ENCODE peak calls at places on chromosomes 16 and 17, in nine cellular contexts. T, B, O, E, Q, A, K, Y and P are unnamed samples.

GRCh38 chr16:1614226-1615102 is 2.3 kb downstream of the CRAMP1 start:
- DNase-seq in T (no peak), B (peak), O (no peak), E (no peak), Q (peak), A (peak), K (peak), Y (peak), P (no peak)

GRCh38 chr17:42018339-42018738 is 1.1 kb upstream of the DNAJC7 start:
- DNase-seq in T (no peak), B (no peak), O (no peak), E (no peak), Q (no peak), A (no peak), K (no peak), Y (no peak), P (no peak)

GRCh38 chr17:28468781-28469180 is 4.7 kb upstream of the SLC13A2 start:
- DNase-seq in T (no peak), B (no peak), O (no peak), E (no peak), Q (no peak), A (no peak), K (no peak), Y (no peak), P (no peak)

GRCh38 chr17:77849203-77849602 is 109.3 kb upstream of the TNRC6C start:
- DNase-seq in T (no peak), B (no peak), O (no peak), E (no peak), Q (no peak), A (no peak), K (no peak), Y (no peak), P (no peak)

GRCh38 chr16:57906385-57907316 is 64.3 kb downstream of the CNGB1 start:
- DNase-seq in T (no peak), B (no peak), O (no peak), E (peak), Q (peak), A (peak), K (peak), Y (no peak), P (no peak)

GRCh38 chr16:87570938-87571867 is 31.1 kb upstream of the JPH3 start:
- DNase-seq in T (no peak), B (no peak), O (peak), E (no peak), Q (peak), A (peak), K (peak), Y (peak), P (no peak)

GRCh38 chr17:205176-205538 is 23.7 kb upstream of the DOC2B start:
- DNase-seq in T (no peak), B (no peak), O (no peak), E (no peak), Q (no peak), A (no peak), K (no peak), Y (no peak), P (no peak)

GRCh38 chr16:53989597-53989996 is 285.6 kb downstream of the FTO start:
- DNase-seq in T (no peak), B (no peak), O (no peak), E (no peak), Q (no peak), A (no peak), K (no peak), Y (no peak), P (no peak)

GRCh38 chr17:17681744-17682292 is 560 bp downstream of the RAI1 start:
- DNase-seq in T (no peak), B (no peak), O (peak), E (peak), Q (peak), A (peak), K (no peak), Y (no peak), P (no peak)

GRCh38 chr17:29835438-29836351 is 94.3 kb downstream of the SSH2 start:
- DNase-seq in T (no peak), B (no peak), O (no peak), E (no peak), Q (no peak), A (peak), K (no peak), Y (peak), P (no peak)

GRCh38 chr16:84461029-84461415 is 43.4 kb downstream of the MEAK7 start:
- DNase-seq in T (no peak), B (no peak), O (no peak), E (no peak), Q (no peak), A (no peak), K (no peak), Y (no peak), P (no peak)

GRCh38 chr16:21704733-21705132 is 41.0 kb downstream of the OTOA start:
- DNase-seq in T (no peak), B (no peak), O (no peak), E (no peak), Q (no peak), A (no peak), K (no peak), Y (no peak), P (no peak)

GRCh38 chr16:50909831-50910697 is 168.2 kb downstream of the CYLD start:
- DNase-seq in T (no peak), B (no peak), O (no peak), E (no peak), Q (no peak), A (no peak), K (no peak), Y (no peak), P (no peak)

GRCh38 chr16:1791943-1792812 is 1.3 kb downstream of the IGFALS start:
- DNase-seq in T (no peak), B (no peak), O (no peak), E (no peak), Q (no peak), A (no peak), K (no peak), Y (no peak), P (no peak)

GRCh38 chr17:14784997-14785696 is 480.0 kb downstream of the PMP22 start:
- DNase-seq in T (no peak), B (no peak), O (no peak), E (no peak), Q (no peak), A (no peak), K (no peak), Y (no peak), P (no peak)

GRCh38 chr17:9342225-9342624 is 233.4 kb downstream of the STX8 start:
- DNase-seq in T (no peak), B (no peak), O (no peak), E (no peak), Q (no peak), A (no peak), K (no peak), Y (no peak), P (no peak)

GRCh38 chr16:64830653-64831052 is 291.2 kb downstream of the CDH11 start:
- DNase-seq in T (no peak), B (no peak), O (no peak), E (no peak), Q (no peak), A (peak), K (no peak), Y (peak), P (no peak)

GRCh38 chr16:57213462-57213861 is 27.3 kb downstream of the RSPRY1 start:
- DNase-seq in T (no peak), B (no peak), O (no peak), E (no peak), Q (no peak), A (no peak), K (no peak), Y (no peak), P (no peak)

GRCh38 chr16:81524382-81524781 is 79.8 kb downstream of the CMIP start:
- DNase-seq in T (no peak), B (no peak), O (no peak), E (peak), Q (no peak), A (no peak), K (no peak), Y (no peak), P (no peak)

GRCh38 chr17:7173687-7174602 is 5.2 kb downstream of the ASGR1 start:
- DNase-seq in T (no peak), B (no peak), O (peak), E (peak), Q (peak), A (peak), K (peak), Y (no peak), P (no peak)

GRCh38 chr17:59220328-59221158 is at the start of gene GDPD1:
- DNase-seq in T (peak), B (peak), O (peak), E (peak), Q (peak), A (peak), K (peak), Y (peak), P (peak)

GRCh38 chr16:66474750-66475199 is 47.7 kb downstream of the BEAN1 start:
- DNase-seq in T (no peak), B (peak), O (peak), E (peak), Q (peak), A (no peak), K (no peak), Y (no peak), P (no peak)

GRCh38 chr17:77354721-77355455 is 214.1 kb downstream of the SEC14L1 start:
- DNase-seq in T (peak), B (peak), O (no peak), E (no peak), Q (no peak), A (peak), K (no peak), Y (peak), P (no peak)

GRCh38 chr17:28133562-28133970 is 91.1 kb downstream of the NLK start:
- DNase-seq in T (no peak), B (peak), O (no peak), E (no peak), Q (no peak), A (peak), K (no peak), Y (peak), P (peak)

GRCh38 chr16:83328936-83329335 is 478.8 kb upstream of the HSBP1 start:
- DNase-seq in T (no peak), B (no peak), O (no peak), E (no peak), Q (no peak), A (no peak), K (no peak), Y (no peak), P (no peak)

GRCh38 chr16:69589434-69590269 is 23.9 kb downstream of the NFAT5 start:
- DNase-seq in T (no peak), B (no peak), O (no peak), E (no peak), Q (no peak), A (no peak), K (peak), Y (no peak), P (no peak)

GRCh38 chr16:22065252-22065651 is 27.1 kb upstream of the VWA3A start:
- DNase-seq in T (no peak), B (no peak), O (no peak), E (no peak), Q (no peak), A (no peak), K (no peak), Y (no peak), P (no peak)

GRCh38 chr16:89361756-89362155 is 128.6 kb downstream of the ANKRD11 start:
- DNase-seq in T (no peak), B (no peak), O (no peak), E (no peak), Q (no peak), A (no peak), K (no peak), Y (no peak), P (no peak)

GRCh38 chr17:49676276-49676868 is 1.5 kb downstream of the SPOP start:
- DNase-seq in T (no peak), B (no peak), O (no peak), E (peak), Q (peak), A (peak), K (no peak), Y (peak), P (no peak)

GRCh38 chr16:14111713-14112538 is 40.8 kb downstream of the MRTFB start:
- DNase-seq in T (no peak), B (no peak), O (peak), E (no peak), Q (no peak), A (peak), K (no peak), Y (no peak), P (no peak)

GRCh38 chr17:50468120-50469004 is at the start of gene CHAD:
- DNase-seq in T (no peak), B (no peak), O (no peak), E (no peak), Q (no peak), A (peak), K (no peak), Y (no peak), P (no peak)

GRCh38 chr16:12350945-12351344 is 374.4 kb downstream of the SNX29 start:
- DNase-seq in T (no peak), B (no peak), O (no peak), E (no peak), Q (no peak), A (no peak), K (no peak), Y (no peak), P (no peak)

GRCh38 chr17:3740611-3741073 is 16.9 kb downstream of the HASPIN start:
- DNase-seq in T (no peak), B (no peak), O (no peak), E (peak), Q (no peak), A (no peak), K (no peak), Y (no peak), P (no peak)

GRCh38 chr16:70769131-70769530 is 31.8 kb downstream of the VAC14 start:
- DNase-seq in T (no peak), B (no peak), O (no peak), E (no peak), Q (no peak), A (no peak), K (no peak), Y (no peak), P (no peak)

GRCh38 chr17:58332720-58333395 is 4.3 kb upstream of the TSPOAP1 start:
- DNase-seq in T (no peak), B (no peak), O (no peak), E (no peak), Q (peak), A (no peak), K (no peak), Y (no peak), P (no peak)

GRCh38 chr16:13594798-13595197 is 325.2 kb upstream of the ERCC4 start:
- DNase-seq in T (no peak), B (no peak), O (no peak), E (no peak), Q (no peak), A (no peak), K (no peak), Y (no peak), P (no peak)

GRCh38 chr16:81106826-81107503 is 10.8 kb upstream of the GCSH start:
- DNase-seq in T (no peak), B (no peak), O (no peak), E (no peak), Q (no peak), A (no peak), K (no peak), Y (no peak), P (no peak)

GRCh38 chr17:6548578-6549330 is 7.6 kb downstream of the PITPNM3 start:
- DNase-seq in T (no peak), B (no peak), O (peak), E (no peak), Q (peak), A (no peak), K (peak), Y (no peak), P (no peak)